ENCODE peak calls at places on chromosomes 11 and 22, in nine cellular contexts. K, H, Y, V, R, P, S, E and T are unnamed samples.

GRCh38 chr11:987671-988070 is 48.8 kb downstream of the MUC6 start:
- DNase-seq in K (no peak), H (no peak), Y (no peak), V (no peak), R (no peak), P (no peak), S (no peak), E (no peak), T (no peak)

GRCh38 chr11:65581928-65582327 is 6.1 kb downstream of the EHBP1L1 start:
- DNase-seq in K (no peak), H (no peak), Y (no peak), V (no peak), R (no peak), P (no peak), S (no peak), E (no peak), T (no peak)

GRCh38 chr11:27933992-27934829 is 173.7 kb downstream of the KIF18A start:
- DNase-seq in K (no peak), H (no peak), Y (no peak), V (no peak), R (peak; percentile 43), P (no peak), S (no peak), E (peak; percentile 84), T (peak; percentile 100)

GRCh38 chr22:39414886-39415285 is 15.3 kb downstream of the TAB1 start:
- DNase-seq in K (peak; percentile 35), H (no peak), Y (no peak), V (no peak), R (no peak), P (no peak), S (no peak), E (no peak), T (no peak)

GRCh38 chr11:62687508-62688396 is 1.6 kb downstream of the LRRN4CL start:
- DNase-seq in K (no peak), H (no peak), Y (no peak), V (no peak), R (no peak), P (no peak), S (no peak), E (no peak), T (no peak)

GRCh38 chr11:9203715-9204311 is 61.3 kb downstream of the DENND5A start:
- DNase-seq in K (peak; percentile 54), H (no peak), Y (no peak), V (peak; percentile 82), R (no peak), P (no peak), S (no peak), E (no peak), T (no peak)

GRCh38 chr11:28976801-28977145 is 868.6 kb downstream of the METTL15 start:
- DNase-seq in K (no peak), H (no peak), Y (no peak), V (no peak), R (peak; percentile 7), P (no peak), S (no peak), E (no peak), T (no peak)

GRCh38 chr11:12827929-12828812 is 153.9 kb downstream of the TEAD1 start:
- DNase-seq in K (peak; percentile 76), H (no peak), Y (no peak), V (peak; percentile 94), R (peak; percentile 85), P (no peak), S (no peak), E (no peak), T (peak; percentile 84)

GRCh38 chr11:73404048-73404447 is 27.8 kb downstream of the RELT start:
- DNase-seq in K (peak; percentile 74), H (peak; percentile 80), Y (no peak), V (peak; percentile 90), R (peak; percentile 49), P (no peak), S (no peak), E (no peak), T (peak; percentile 69)

GRCh38 chr11:111819161-111820058 is 52.0 kb downstream of the ALG9 start:
- DNase-seq in K (no peak), H (no peak), Y (no peak), V (no peak), R (peak; percentile 87), P (no peak), S (no peak), E (peak; percentile 13), T (peak; percentile 92)

GRCh38 chr11:117641008-117641915 is 155.8 kb downstream of the DSCAML1 start:
- DNase-seq in K (peak; percentile 91), H (no peak), Y (peak; percentile 22), V (peak; percentile 97), R (no peak), P (no peak), S (no peak), E (no peak), T (no peak)

GRCh38 chr11:35814720-35815305 is 129.0 kb upstream of the LDLRAD3 start:
- DNase-seq in K (no peak), H (no peak), Y (no peak), V (no peak), R (peak; percentile 85), P (no peak), S (no peak), E (no peak), T (no peak)

GRCh38 chr11:69403556-69404215 is 77.8 kb upstream of the LINC01488 start:
- DNase-seq in K (no peak), H (no peak), Y (no peak), V (no peak), R (no peak), P (no peak), S (no peak), E (no peak), T (peak; percentile 85)

GRCh38 chr22:40463727-40464126 is 93.3 kb downstream of the SGSM3 start:
- DNase-seq in K (no peak), H (no peak), Y (no peak), V (no peak), R (no peak), P (no peak), S (no peak), E (no peak), T (no peak)

GRCh38 chr11:113974741-113975470 is at the start of gene HTR3A:
- DNase-seq in K (no peak), H (peak; percentile 77), Y (peak; percentile 89), V (no peak), R (peak; percentile 2), P (no peak), S (no peak), E (no peak), T (peak; percentile 26)

GRCh38 chr22:40732996-40733292 is 53.7 kb downstream of the MCHR1 start:
- DNase-seq in K (no peak), H (no peak), Y (no peak), V (no peak), R (no peak), P (no peak), S (no peak), E (no peak), T (no peak)

GRCh38 chr11:123507043-123507442 is 77.0 kb downstream of the GRAMD1B start:
- DNase-seq in K (no peak), H (no peak), Y (no peak), V (no peak), R (peak; percentile 55), P (no peak), S (no peak), E (no peak), T (no peak)

GRCh38 chr22:22929381-22930221 is 42.0 kb downstream of the IGLL5 start:
- DNase-seq in K (no peak), H (no peak), Y (no peak), V (no peak), R (no peak), P (no peak), S (no peak), E (no peak), T (no peak)

GRCh38 chr11:93529707-93530467 is 13.3 kb downstream of the SMCO4 start:
- DNase-seq in K (peak; percentile 28), H (peak; percentile 66), Y (no peak), V (no peak), R (no peak), P (no peak), S (no peak), E (no peak), T (peak; percentile 18)

GRCh38 chr22:17980638-17981051 is 43.7 kb downstream of the MICAL3 start:
- DNase-seq in K (no peak), H (peak; percentile 56), Y (no peak), V (no peak), R (no peak), P (peak; percentile 26), S (peak; percentile 27), E (no peak), T (no peak)

GRCh38 chr22:37601540-37602442 is 6.8 kb upstream of the GGA1 start:
- DNase-seq in K (no peak), H (no peak), Y (no peak), V (no peak), R (peak; percentile 33), P (no peak), S (no peak), E (no peak), T (peak; percentile 72)

GRCh38 chr22:38699784-38700183 is 959 bp downstream of the JOSD1 start:
- DNase-seq in K (no peak), H (no peak), Y (no peak), V (peak; percentile 52), R (peak; percentile 73), P (no peak), S (no peak), E (no peak), T (peak; percentile 64)

GRCh38 chr11:35143509-35144102 is 4.6 kb downstream of the CD44 start:
- DNase-seq in K (no peak), H (no peak), Y (no peak), V (no peak), R (no peak), P (no peak), S (no peak), E (no peak), T (no peak)

GRCh38 chr11:35717043-35717442 is 54.5 kb downstream of the TRIM44 start:
- DNase-seq in K (no peak), H (no peak), Y (no peak), V (no peak), R (no peak), P (no peak), S (no peak), E (no peak), T (no peak)

GRCh38 chr11:78451371-78452150 is 33.9 kb upstream of the GAB2 start:
- DNase-seq in K (no peak), H (no peak), Y (no peak), V (no peak), R (no peak), P (no peak), S (no peak), E (no peak), T (no peak)

GRCh38 chr22:48137640-48138039 is 1375.2 kb downstream of the TBC1D22A start:
- DNase-seq in K (no peak), H (no peak), Y (no peak), V (no peak), R (no peak), P (no peak), S (no peak), E (no peak), T (no peak)

GRCh38 chr11:46914363-46914762 is 4.0 kb downstream of the LRP4 start:
- DNase-seq in K (no peak), H (no peak), Y (no peak), V (no peak), R (peak; percentile 50), P (no peak), S (no peak), E (no peak), T (peak; percentile 82)